ENCODE peak calls at places on chromosome 7, in five cellular contexts. K is GM12891, P is SK-N-SH, C is GM12878, S is H1. M is an unnamed sample.

GRCh38 chr7:135117096-135117495 is 30.8 kb upstream of the TMEM140 start:
- DNase-seq in K (no peak), P (no peak), C (no peak), S (no peak), M (no peak)

GRCh38 chr7:44307301-44307900 is 18.0 kb downstream of the CAMK2B start:
- DNase-seq in C (no peak), S (no peak), K (no peak), P (peak; percentile 87), M (no peak)

GRCh38 chr7:18356195-18356645 is 139.3 kb upstream of the HDAC9 start:
- DNase-seq in K (no peak), P (peak; percentile 34), C (no peak), S (no peak), M (no peak)

GRCh38 chr7:157875230-157876179 is 538.7 kb downstream of the DNAJB6 start:
- DNase-seq in C (no peak), S (no peak), P (peak; percentile 91), K (no peak), M (no peak)

GRCh38 chr7:47366211-47366610 is 215.7 kb downstream of the TNS3 start:
- DNase-seq in P (no peak), S (no peak), C (no peak), K (no peak), M (no peak)

GRCh38 chr7:28144266-28144665 is 36.3 kb downstream of the JAZF1 start:
- DNase-seq in S (no peak), C (no peak), K (no peak), P (peak; percentile 70), M (no peak)

GRCh38 chr7:108211382-108212201 is 81.4 kb upstream of the LAMB4 start:
- DNase-seq in K (no peak), S (no peak), P (no peak), C (peak; percentile 80), M (no peak)

GRCh38 chr7:64775289-64775688 is 18.9 kb upstream of the ZNF138 start:
- DNase-seq in P (no peak), S (no peak), C (no peak), K (no peak), M (no peak)

GRCh38 chr7:90180011-90180585 is 25.8 kb downstream of the STEAP1 start:
- DNase-seq in P (no peak), K (no peak), S (no peak), C (peak; percentile 37), M (no peak)

GRCh38 chr7:106177738-106178592 is 65.9 kb upstream of the SYPL1 start:
- DNase-seq in S (no peak), C (no peak), K (no peak), P (no peak), M (no peak)

GRCh38 chr7:107742678-107743566 is 1.0 kb upstream of the CBLL1 start:
- DNase-seq in P (peak; percentile 60), K (peak; percentile 35), S (peak; percentile 51), C (peak; percentile 56), M (peak; percentile 14)

GRCh38 chr7:47730135-47730534 is 148.2 kb upstream of the TNS3 start:
- DNase-seq in P (no peak), C (no peak), K (no peak), S (no peak), M (no peak)

GRCh38 chr7:867406-868188 is 8.8 kb upstream of the GET4 start:
- DNase-seq in S (no peak), C (no peak), K (no peak), P (no peak), M (no peak)

GRCh38 chr7:135757719-135758411 is 9.3 kb upstream of the FAM180A start:
- DNase-seq in C (no peak), K (no peak), S (no peak), P (no peak), M (no peak)

GRCh38 chr7:95317966-95318365 is 6.4 kb downstream of the PON1 start:
- DNase-seq in K (no peak), S (no peak), P (no peak), C (no peak), M (no peak)

GRCh38 chr7:137987011-137987334 is 14.9 kb downstream of the CREB3L2 start:
- DNase-seq in P (no peak), K (no peak), C (no peak), S (no peak), M (no peak)

GRCh38 chr7:95472521-95473160 is 13.1 kb upstream of the ASB4 start:
- DNase-seq in K (no peak), P (no peak), C (no peak), S (no peak), M (no peak)

GRCh38 chr7:113480537-113480936 is 362.2 kb upstream of the SMIM30 start:
- DNase-seq in C (no peak), K (no peak), S (no peak), P (no peak), M (no peak)

GRCh38 chr7:158710651-158711102 is 6.1 kb upstream of the NCAPG2 start:
- DNase-seq in S (no peak), C (no peak), P (no peak), K (no peak), M (no peak)

GRCh38 chr7:36686499-36686898 is 37.8 kb downstream of the AOAH start:
- DNase-seq in S (no peak), C (no peak), P (no peak), K (no peak), M (no peak)

GRCh38 chr7:36691983-36692382 is 32.3 kb downstream of the AOAH start:
- DNase-seq in C (no peak), P (no peak), S (no peak), K (no peak), M (no peak)

GRCh38 chr7:36690514-36691187 is 33.6 kb downstream of the AOAH start:
- DNase-seq in S (no peak), K (no peak), C (no peak), P (peak; percentile 53), M (no peak)

DNA sequence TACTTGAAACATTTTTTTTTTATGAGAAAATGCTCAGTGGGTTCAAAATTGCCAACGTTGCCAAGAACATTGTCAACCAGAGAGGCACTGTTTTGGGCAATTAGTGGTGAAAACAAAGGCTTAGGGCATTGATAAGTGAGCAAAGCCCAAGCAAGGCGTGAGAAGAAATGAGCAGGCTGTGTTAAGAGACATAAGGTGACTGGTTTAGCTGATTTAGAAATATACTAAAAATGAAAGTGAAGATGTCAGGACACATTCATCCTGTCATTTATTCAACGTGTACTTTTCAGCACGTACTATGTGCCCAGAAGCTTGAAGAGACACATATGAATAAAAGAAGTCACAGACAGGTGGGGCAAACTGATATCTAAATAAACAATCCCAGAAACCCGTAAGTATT is 31.9 kb downstream of the AOAH start:
- DNase-seq in K (no peak), P (no peak), C (no peak), S (no peak), M (no peak)
- TF ChIP-seq TAF1 in K (no peak), P (no peak), C (no peak), S (no peak), M (no peak)

GRCh38 chr7:101234636-101235035 is 3.0 kb downstream of the CLDN15 start:
- DNase-seq in C (no peak), K (no peak), P (peak; percentile 41), S (no peak), M (no peak)

GRCh38 chr7:101232141-101232821 is 5.3 kb downstream of the CLDN15 start:
- DNase-seq in P (peak; percentile 56), S (peak; percentile 39), C (no peak), K (no peak), M (no peak)

GRCh38 chr7:101235050-101235449 is 2.6 kb downstream of the CLDN15 start:
- DNase-seq in K (no peak), C (no peak), S (no peak), P (peak; percentile 71), M (no peak)

GRCh38 chr7:101233907-101234547 is 3.6 kb downstream of the CLDN15 start:
- DNase-seq in C (no peak), S (no peak), K (no peak), P (peak; percentile 33), M (no peak)

GRCh38 chr7:101231644-101232043 is 6.0 kb downstream of the CLDN15 start:
- DNase-seq in K (no peak), C (no peak), P (peak; percentile 61), S (no peak), M (no peak)
- TF ChIP-seq POLR2AphosphoS5 in K (no peak), C (no peak), P (no peak), S (no peak), M (no peak)

GRCh38 chr7:21547511-21547910 is 4.7 kb downstream of the DNAH11 start:
- DNase-seq in P (no peak), C (no peak), K (no peak), S (no peak), M (no peak)

GRCh38 chr7:21543528-21544302 is 876 bp downstream of the DNAH11 start:
- DNase-seq in K (no peak), C (no peak), S (no peak), P (peak; percentile 17), M (no peak)

GRCh38 chr7:21544303-21544656 is 1.4 kb downstream of the DNAH11 start:
- DNase-seq in K (no peak), C (no peak), S (no peak), P (no peak), M (no peak)

GRCh38 chr7:21538936-21539335 is 3.9 kb upstream of the DNAH11 start:
- DNase-seq in S (no peak), K (no peak), C (no peak), P (no peak), M (no peak)

DNA sequence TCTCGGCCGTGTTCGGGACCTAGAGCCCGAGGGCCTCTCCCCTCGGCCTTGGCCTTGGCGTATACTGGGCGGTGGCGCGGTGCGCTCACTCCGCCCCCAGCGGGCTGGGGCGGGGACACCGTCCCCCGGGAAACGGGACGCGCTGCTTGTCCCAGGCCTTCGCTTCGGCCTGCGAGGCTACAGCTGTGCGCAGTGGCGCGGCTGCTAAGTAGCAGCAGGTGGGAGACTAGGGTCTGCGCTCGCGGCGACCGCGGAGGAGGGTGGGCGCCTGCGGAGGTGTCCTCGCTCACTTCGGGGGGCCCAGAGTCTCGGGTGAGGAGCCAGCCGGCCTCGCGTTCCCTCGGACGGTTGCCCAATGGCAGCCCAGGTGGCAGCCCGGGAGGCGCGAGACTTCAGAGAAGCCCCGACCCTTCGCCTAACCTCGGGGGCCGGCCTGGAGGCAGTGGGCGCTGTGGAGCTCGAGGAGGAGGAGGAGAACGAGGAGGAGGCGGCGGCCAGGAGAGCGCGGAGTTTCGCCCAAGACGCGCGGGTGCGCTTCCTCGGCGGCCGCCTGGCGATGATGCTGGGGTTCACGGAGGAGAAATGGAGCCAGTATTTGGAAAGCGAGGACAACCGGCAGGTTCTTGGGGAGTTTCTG is at the start of gene DNAH11:
- DNase-seq in P (peak; percentile 50), K (peak; percentile 37), C (no peak), S (peak; percentile 33), M (no peak)
- TF ChIP-seq TAF1 in P (no peak), K (no peak), C (no peak), S (peak; percentile 62), M (no peak)

DNA sequence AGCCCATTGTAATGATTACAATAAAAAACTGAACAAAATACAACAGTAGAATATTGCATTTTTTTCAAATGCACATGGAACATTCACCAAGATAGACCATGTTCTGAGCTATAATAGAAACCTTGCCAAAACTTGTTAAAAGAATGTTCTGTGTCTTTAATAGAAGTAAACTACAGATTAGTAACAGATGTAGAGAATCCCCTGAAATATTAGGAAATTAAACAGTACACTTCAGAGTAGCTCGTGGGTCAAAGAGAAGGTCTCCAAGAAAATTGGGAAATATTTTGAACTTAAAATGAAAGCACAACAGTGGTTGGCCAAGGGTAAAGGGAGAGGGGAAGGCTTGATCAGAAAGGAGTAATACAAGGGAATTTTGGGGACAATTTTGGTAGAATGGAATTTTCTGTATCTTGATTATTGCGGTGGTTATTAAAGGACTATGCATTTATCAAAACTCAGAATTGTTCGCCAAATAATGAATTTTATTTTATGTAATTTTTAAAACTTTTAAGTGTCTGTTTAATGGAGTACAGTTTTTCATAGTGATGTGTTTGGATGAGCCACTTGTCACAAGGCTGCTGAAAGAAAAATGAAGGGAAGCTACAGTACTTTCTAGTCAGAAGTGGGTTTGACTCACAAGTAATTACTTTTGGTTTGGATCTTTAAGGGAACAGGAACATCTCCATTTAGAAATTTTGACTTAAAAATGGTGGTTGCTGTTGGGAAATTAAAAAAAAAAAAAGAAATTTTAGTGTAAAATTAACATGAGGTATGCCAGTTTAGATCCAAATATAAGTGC is 10.2 kb downstream of the PLEKHA8 start:
- DNase-seq in C (no peak), K (no peak), S (no peak), P (no peak), M (no peak)
- TF ChIP-seq POLR2AphosphoS5 in C (no peak), K (no peak), S (no peak), P (no peak), M (no peak)